ENCODE peak calls at places on chromosomes 16 and 17, in seven cellular contexts. One of them, this sample, is unnamed.

GRCh38 chr17:33260638-33261037 is 32.5 kb downstream of the ASIC2 start:
- DNase-seq in sigmoid colon: no peak
- DNase-seq in AG04450: no peak
- DNase-seq in fibroblast of mammary gland: no peak
- DNase-seq in H7: peak
- DNase-seq in AG10803: no peak
- DNase-seq in right cardiac atrium: no peak
- DNase-seq in this sample: no peak

GRCh38 chr17:49913226-49914095 is 55.5 kb upstream of the DLX4 start:
- DNase-seq in sigmoid colon: no peak
- DNase-seq in AG04450: no peak
- DNase-seq in fibroblast of mammary gland: peak
- DNase-seq in H7: no peak
- DNase-seq in AG10803: peak
- DNase-seq in right cardiac atrium: no peak
- DNase-seq in this sample: peak

GRCh38 chr16:78133919-78134318 is 34.5 kb downstream of the WWOX start:
- DNase-seq in sigmoid colon: no peak
- DNase-seq in AG04450: no peak
- DNase-seq in fibroblast of mammary gland: no peak
- DNase-seq in H7: no peak
- DNase-seq in AG10803: no peak
- DNase-seq in right cardiac atrium: no peak
- DNase-seq in this sample: no peak

GRCh38 chr17:65785109-65785508 is 223.7 kb upstream of the AXIN2 start:
- DNase-seq in sigmoid colon: no peak
- DNase-seq in AG04450: peak
- DNase-seq in fibroblast of mammary gland: peak
- DNase-seq in H7: no peak
- DNase-seq in AG10803: peak
- DNase-seq in right cardiac atrium: no peak
- DNase-seq in this sample: peak

GRCh38 chr17:62351176-62351575 is 29.2 kb upstream of the EFCAB3 start:
- DNase-seq in sigmoid colon: no peak
- DNase-seq in AG04450: no peak
- DNase-seq in fibroblast of mammary gland: no peak
- DNase-seq in H7: no peak
- DNase-seq in AG10803: no peak
- DNase-seq in right cardiac atrium: no peak
- DNase-seq in this sample: no peak

GRCh38 chr16:84266451-84266850 is 26.6 kb upstream of the KCNG4 start:
- DNase-seq in sigmoid colon: no peak
- DNase-seq in AG04450: no peak
- DNase-seq in fibroblast of mammary gland: peak
- DNase-seq in H7: peak
- DNase-seq in AG10803: peak
- DNase-seq in right cardiac atrium: peak
- DNase-seq in this sample: peak

GRCh38 chr17:55295411-55296170 is 30.8 kb downstream of the HLF start:
- DNase-seq in sigmoid colon: peak
- DNase-seq in AG04450: peak
- DNase-seq in fibroblast of mammary gland: peak
- DNase-seq in H7: peak
- DNase-seq in AG10803: peak
- DNase-seq in right cardiac atrium: peak
- DNase-seq in this sample: peak

GRCh38 chr16:22424161-22424937 is 49.9 kb upstream of the CDR2 start:
- DNase-seq in sigmoid colon: peak
- DNase-seq in AG04450: no peak
- DNase-seq in fibroblast of mammary gland: peak
- DNase-seq in H7: no peak
- DNase-seq in AG10803: peak
- DNase-seq in right cardiac atrium: peak
- DNase-seq in this sample: peak

GRCh38 chr16:87854053-87854906 is 15.0 kb downstream of the SLC7A5 start:
- DNase-seq in sigmoid colon: no peak
- DNase-seq in AG04450: no peak
- DNase-seq in fibroblast of mammary gland: no peak
- DNase-seq in H7: peak
- DNase-seq in AG10803: no peak
- DNase-seq in right cardiac atrium: peak
- DNase-seq in this sample: no peak

GRCh38 chr17:61451538-61452300 is 503 bp upstream of the TBX4 start:
- DNase-seq in sigmoid colon: peak
- DNase-seq in AG04450: no peak
- DNase-seq in fibroblast of mammary gland: no peak
- DNase-seq in H7: peak
- DNase-seq in AG10803: no peak
- DNase-seq in right cardiac atrium: no peak
- DNase-seq in this sample: no peak

GRCh38 chr17:74738051-74738996 is 1.3 kb downstream of the RAB37 start:
- DNase-seq in sigmoid colon: no peak
- DNase-seq in AG04450: no peak
- DNase-seq in fibroblast of mammary gland: no peak
- DNase-seq in H7: peak
- DNase-seq in AG10803: no peak
- DNase-seq in right cardiac atrium: peak
- DNase-seq in this sample: no peak

GRCh38 chr16:22161999-22162657 is at the start of gene SDR42E2:
- DNase-seq in sigmoid colon: no peak
- DNase-seq in AG04450: no peak
- DNase-seq in fibroblast of mammary gland: no peak
- DNase-seq in H7: peak
- DNase-seq in AG10803: no peak
- DNase-seq in right cardiac atrium: no peak
- DNase-seq in this sample: no peak

GRCh38 chr17:49525831-49526741 is 31.0 kb downstream of the NGFR start:
- DNase-seq in sigmoid colon: peak
- DNase-seq in AG04450: no peak
- DNase-seq in fibroblast of mammary gland: no peak
- DNase-seq in H7: peak
- DNase-seq in AG10803: no peak
- DNase-seq in right cardiac atrium: peak
- DNase-seq in this sample: no peak

GRCh38 chr17:79372470-79373238 is 238.2 kb downstream of the RBFOX3 start:
- DNase-seq in sigmoid colon: no peak
- DNase-seq in AG04450: no peak
- DNase-seq in fibroblast of mammary gland: no peak
- DNase-seq in H7: no peak
- DNase-seq in AG10803: no peak
- DNase-seq in right cardiac atrium: no peak
- DNase-seq in this sample: no peak

GRCh38 chr17:48181653-48182052 is 74.1 kb downstream of the SNX11 start:
- DNase-seq in sigmoid colon: no peak
- DNase-seq in AG04450: no peak
- DNase-seq in fibroblast of mammary gland: peak
- DNase-seq in H7: peak
- DNase-seq in AG10803: peak
- DNase-seq in right cardiac atrium: no peak
- DNase-seq in this sample: peak

GRCh38 chr16:154223-155030 is 2.0 kb downstream of the HBZ start:
- DNase-seq in sigmoid colon: no peak
- DNase-seq in AG04450: no peak
- DNase-seq in fibroblast of mammary gland: peak
- DNase-seq in H7: peak
- DNase-seq in AG10803: no peak
- DNase-seq in right cardiac atrium: peak
- DNase-seq in this sample: no peak

GRCh38 chr17:2880050-2880449 is 83.8 kb downstream of the RAP1GAP2 start:
- DNase-seq in sigmoid colon: no peak
- DNase-seq in AG04450: no peak
- DNase-seq in fibroblast of mammary gland: no peak
- DNase-seq in H7: no peak
- DNase-seq in AG10803: no peak
- DNase-seq in right cardiac atrium: peak
- DNase-seq in this sample: no peak

GRCh38 chr16:64952177-64952576 is 169.7 kb downstream of the CDH11 start:
- DNase-seq in sigmoid colon: no peak
- DNase-seq in AG04450: peak
- DNase-seq in fibroblast of mammary gland: peak
- DNase-seq in H7: no peak
- DNase-seq in AG10803: peak
- DNase-seq in right cardiac atrium: no peak
- DNase-seq in this sample: peak

GRCh38 chr17:43176119-43176570 is 5.1 kb downstream of the NBR1 start:
- DNase-seq in sigmoid colon: no peak
- DNase-seq in AG04450: no peak
- DNase-seq in fibroblast of mammary gland: no peak
- DNase-seq in H7: no peak
- DNase-seq in AG10803: no peak
- DNase-seq in right cardiac atrium: no peak
- DNase-seq in this sample: no peak

GRCh38 chr16:79217375-79218011 is 383.0 kb downstream of the MAF start:
- DNase-seq in sigmoid colon: no peak
- DNase-seq in AG04450: no peak
- DNase-seq in fibroblast of mammary gland: no peak
- DNase-seq in H7: no peak
- DNase-seq in AG10803: no peak
- DNase-seq in right cardiac atrium: no peak
- DNase-seq in this sample: no peak

GRCh38 chr16:138049-138417 is 440 bp downstream of the NPRL3 start:
- DNase-seq in sigmoid colon: no peak
- DNase-seq in AG04450: no peak
- DNase-seq in fibroblast of mammary gland: no peak
- DNase-seq in H7: peak
- DNase-seq in AG10803: peak
- DNase-seq in right cardiac atrium: peak
- DNase-seq in this sample: no peak

GRCh38 chr17:77453613-77454559 is 313.1 kb downstream of the SEC14L1 start:
- DNase-seq in sigmoid colon: no peak
- DNase-seq in AG04450: no peak
- DNase-seq in fibroblast of mammary gland: no peak
- DNase-seq in H7: no peak
- DNase-seq in AG10803: no peak
- DNase-seq in right cardiac atrium: no peak
- DNase-seq in this sample: no peak
- H3K4me3 ChIP-seq in sigmoid colon: no peak
- H3K4me3 ChIP-seq in AG04450: no peak
- H3K4me3 ChIP-seq in fibroblast of mammary gland: no peak
- H3K4me3 ChIP-seq in H7: no peak
- H3K4me3 ChIP-seq in AG10803: no peak
- H3K4me3 ChIP-seq in right cardiac atrium: no peak
- H3K4me3 ChIP-seq in this sample: no peak

GRCh38 chr17:28381141-28381825 is 9.8 kb downstream of the SARM1 start:
- DNase-seq in sigmoid colon: no peak
- DNase-seq in AG04450: no peak
- DNase-seq in fibroblast of mammary gland: no peak
- DNase-seq in H7: peak
- DNase-seq in AG10803: no peak
- DNase-seq in right cardiac atrium: peak
- DNase-seq in this sample: no peak
- H3K4me3 ChIP-seq in sigmoid colon: no peak
- H3K4me3 ChIP-seq in AG04450: no peak
- H3K4me3 ChIP-seq in fibroblast of mammary gland: no peak
- H3K4me3 ChIP-seq in H7: peak
- H3K4me3 ChIP-seq in AG10803: no peak
- H3K4me3 ChIP-seq in right cardiac atrium: no peak
- H3K4me3 ChIP-seq in this sample: no peak

GRCh38 chr17:72517413-72518237 is 396.8 kb downstream of the SOX9 start:
- DNase-seq in sigmoid colon: no peak
- DNase-seq in AG04450: no peak
- DNase-seq in fibroblast of mammary gland: no peak
- DNase-seq in H7: no peak
- DNase-seq in AG10803: no peak
- DNase-seq in right cardiac atrium: no peak
- DNase-seq in this sample: no peak
- H3K4me3 ChIP-seq in sigmoid colon: no peak
- H3K4me3 ChIP-seq in AG04450: no peak
- H3K4me3 ChIP-seq in fibroblast of mammary gland: no peak
- H3K4me3 ChIP-seq in H7: no peak
- H3K4me3 ChIP-seq in AG10803: no peak
- H3K4me3 ChIP-seq in right cardiac atrium: no peak
- H3K4me3 ChIP-seq in this sample: no peak

DNA sequence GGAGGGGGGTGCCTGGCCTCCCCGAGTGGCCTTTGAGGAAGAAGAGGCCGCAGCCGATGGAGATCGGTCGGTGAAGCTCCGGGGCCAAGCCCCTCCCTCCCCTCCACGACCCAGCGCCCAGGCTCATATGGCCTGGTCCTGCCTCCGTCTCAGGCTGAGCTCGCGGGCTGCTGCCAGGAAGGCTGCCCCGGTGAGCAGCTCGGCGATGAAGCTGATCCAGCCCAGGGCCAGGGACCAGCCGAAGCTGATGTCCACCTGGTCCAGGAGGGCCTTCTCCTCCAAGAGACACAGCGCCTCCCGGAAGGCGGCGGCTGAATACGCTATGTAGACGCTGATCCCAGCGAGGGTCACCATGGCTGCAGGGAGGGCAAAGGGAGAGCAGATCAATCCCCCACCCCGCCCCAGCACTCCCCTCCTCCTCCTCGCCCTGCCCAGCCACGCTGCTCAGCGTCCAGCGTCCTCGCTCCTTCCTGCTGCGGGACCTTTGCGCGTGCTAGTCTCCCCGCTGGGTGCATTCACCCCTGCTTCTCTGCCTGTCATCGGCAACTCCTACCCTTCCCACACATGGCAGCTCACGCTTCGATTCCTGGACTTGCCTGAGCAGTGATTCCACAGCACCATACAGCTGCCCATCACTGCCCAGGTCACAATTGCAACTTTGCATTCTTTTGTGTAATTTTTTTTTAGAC is 20.5 kb downstream of the TMEM114 start:
- DNase-seq in sigmoid colon: no peak
- DNase-seq in AG04450: no peak
- DNase-seq in fibroblast of mammary gland: no peak
- DNase-seq in H7: peak
- DNase-seq in AG10803: no peak
- DNase-seq in right cardiac atrium: no peak
- DNase-seq in this sample: no peak
- H3K4me3 ChIP-seq in sigmoid colon: no peak
- H3K4me3 ChIP-seq in AG04450: no peak
- H3K4me3 ChIP-seq in fibroblast of mammary gland: no peak
- H3K4me3 ChIP-seq in H7: peak
- H3K4me3 ChIP-seq in AG10803: no peak
- H3K4me3 ChIP-seq in right cardiac atrium: no peak
- H3K4me3 ChIP-seq in this sample: no peak

DNA sequence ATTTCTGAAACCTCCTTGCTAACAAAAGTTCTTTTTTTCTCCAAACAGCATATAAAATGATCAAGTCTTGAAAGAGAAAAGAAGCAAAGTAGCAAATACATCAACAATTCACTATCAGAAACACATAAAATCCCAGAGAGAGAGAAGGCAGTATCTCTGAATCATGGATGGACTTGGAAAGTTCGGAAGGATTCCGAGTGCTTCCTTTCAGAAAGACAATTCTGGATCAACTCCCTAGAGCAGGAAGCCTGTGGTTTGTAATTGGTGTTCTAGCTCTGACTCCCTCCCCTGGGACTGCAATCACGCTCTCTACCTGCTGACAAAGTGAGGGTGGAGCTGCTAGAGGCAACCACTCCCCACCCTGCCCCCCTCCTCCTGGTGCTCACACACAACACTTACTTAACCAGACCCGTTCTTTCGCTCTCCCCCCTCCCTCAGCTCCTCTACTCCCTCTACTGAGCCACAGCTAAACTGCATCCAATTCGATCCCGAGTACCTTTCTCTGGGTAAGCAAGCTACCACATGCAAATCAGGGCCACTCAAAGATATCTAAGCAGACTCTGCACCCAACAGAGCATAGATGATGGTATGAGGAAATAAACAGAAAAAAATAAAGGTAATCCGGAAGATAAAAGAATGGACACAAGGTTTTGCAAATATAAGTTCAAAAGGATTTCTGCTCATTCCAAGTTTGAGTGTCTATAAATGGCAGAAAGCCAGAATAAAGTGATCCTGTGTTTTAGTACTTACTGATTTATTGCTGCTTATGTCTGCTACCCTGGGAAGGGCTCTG is at the start of gene RNF43:
- DNase-seq in sigmoid colon: peak
- DNase-seq in AG04450: peak
- DNase-seq in fibroblast of mammary gland: peak
- DNase-seq in H7: peak
- DNase-seq in AG10803: peak
- DNase-seq in right cardiac atrium: peak
- DNase-seq in this sample: peak
- H3K4me3 ChIP-seq in sigmoid colon: peak
- H3K4me3 ChIP-seq in AG04450: peak
- H3K4me3 ChIP-seq in fibroblast of mammary gland: no peak
- H3K4me3 ChIP-seq in H7: peak
- H3K4me3 ChIP-seq in AG10803: peak
- H3K4me3 ChIP-seq in right cardiac atrium: peak
- H3K4me3 ChIP-seq in this sample: peak

This sample was measured in fibroblast of the aortic adventitia.